ENCODE peak calls at places on chromosomes 7 and 10, in five cellular contexts. B is CD8-positive, alpha-beta T cell; T is prostate gland; E is right lobe of liver; W is ovary. O is an unnamed sample.
A peak's percentile ranks its signal among the peaks of the same experiment; 100 is the strongest.

GRCh38 chr7:49102413-49102812 is 178.1 kb downstream of the CDC14C start:
- DNase-seq in B (no peak), T (no peak), E (no peak), W (no peak), O (no peak)

GRCh38 chr10:5746197-5746596 is 61.6 kb downstream of the TASOR2 start:
- DNase-seq in T (no peak), B (no peak), W (no peak), E (no peak), O (no peak)

GRCh38 chr7:93046641-93047040 is 71.1 kb downstream of the SAMD9 start:
- DNase-seq in E (no peak), T (no peak), B (no peak), W (no peak), O (no peak)

GRCh38 chr10:85612833-85613232 is 753.8 kb downstream of the GRID1 start:
- DNase-seq in E (no peak), B (no peak), T (no peak), W (no peak), O (no peak)

GRCh38 chr10:29151011-29151410 is 137.9 kb upstream of the LYZL1 start:
- DNase-seq in W (no peak), B (no peak), T (no peak), E (no peak), O (no peak)

GRCh38 chr10:124678566-124679240 is 65.5 kb downstream of the FAM53B start:
- DNase-seq in B (peak; percentile 34), E (no peak), T (no peak), W (no peak), O (no peak)

GRCh38 chr7:81447351-81447952 is 322.4 kb downstream of the HGF start:
- DNase-seq in T (peak; percentile 38), E (no peak), W (no peak), B (no peak), O (peak; percentile 15)

GRCh38 chr10:4069491-4069890 is 284.5 kb upstream of the KLF6 start:
- DNase-seq in T (no peak), B (no peak), W (no peak), E (no peak), O (peak; percentile 20)

GRCh38 chr10:120318862-120319261 is 138.2 kb upstream of the PLPP4 start:
- DNase-seq in B (no peak), E (no peak), W (no peak), T (no peak), O (no peak)

GRCh38 chr7:32036557-32036956 is 33.6 kb downstream of the PDE1C start:
- DNase-seq in T (no peak), B (no peak), E (no peak), W (no peak), O (no peak)

GRCh38 chr7:68700414-68700813 is 897.9 kb upstream of the AUTS2 start:
- DNase-seq in W (no peak), B (no peak), T (no peak), E (no peak), O (no peak)

GRCh38 chr7:94368371-94368791 is 26.3 kb upstream of the COL1A2 start:
- DNase-seq in T (no peak), B (no peak), W (no peak), E (no peak), O (peak; percentile 76)

GRCh38 chr10:28833313-28833712 is 156.0 kb downstream of the BAMBI start:
- DNase-seq in B (no peak), W (no peak), E (no peak), T (no peak), O (no peak)

GRCh38 chr7:4830176-4830575 is 31.7 kb downstream of the PAPOLB start:
- DNase-seq in B (peak; percentile 40), T (no peak), E (no peak), W (no peak), O (peak; percentile 20)

GRCh38 chr10:128062837-128063563 is 63.2 kb downstream of the MKI67 start:
- DNase-seq in E (peak; percentile 55), T (no peak), W (no peak), B (peak; percentile 42), O (no peak)

GRCh38 chr7:36723951-36724664 is at the start of gene AOAH:
- DNase-seq in W (no peak), T (no peak), B (peak; percentile 70), E (peak; percentile 66), O (no peak)

GRCh38 chr10:123537188-123537961 is 128.8 kb upstream of the GPR26 start:
- DNase-seq in B (no peak), W (no peak), T (no peak), E (no peak), O (no peak)

GRCh38 chr7:155555116-155555695 is 8.8 kb upstream of the CNPY1 start:
- DNase-seq in B (no peak), W (no peak), E (no peak), T (no peak), O (no peak)

GRCh38 chr7:66167773-66168367 is 37.3 kb upstream of the TPST1 start:
- DNase-seq in E (no peak), W (no peak), B (no peak), T (no peak), O (peak; percentile 88)

GRCh38 chr7:27182861-27183681 is 2.0 kb downstream of the HOXA11 start:
- DNase-seq in B (no peak), T (no peak), E (peak; percentile 38), W (no peak), O (no peak)

GRCh38 chr7:123499211-123499968 is 35.0 kb downstream of the IQUB start:
- DNase-seq in E (no peak), B (no peak), W (no peak), T (no peak), O (no peak)

GRCh38 chr10:132591166-132591971 is 53.8 kb downstream of the INPP5A start:
- DNase-seq in W (no peak), B (no peak), E (peak; percentile 84), T (peak; percentile 81), O (no peak)

GRCh38 chr10:133206311-133207040 is 23.5 kb upstream of the UTF1 start:
- DNase-seq in B (no peak), T (no peak), E (no peak), W (no peak), O (no peak)

GRCh38 chr7:143507534-143507933 is 29.9 kb downstream of the TAS2R41 start:
- DNase-seq in W (no peak), B (no peak), E (no peak), T (no peak), O (no peak)

GRCh38 chr7:151598045-151598444 is 78.3 kb upstream of the RHEB start:
- DNase-seq in W (no peak), B (no peak), E (no peak), T (no peak), O (peak; percentile 73)

GRCh38 chr7:30433082-30433481 is 45.5 kb downstream of the NOD1 start:
- DNase-seq in E (peak; percentile 72), W (peak; percentile 56), B (no peak), T (peak; percentile 62), O (peak; percentile 27)

GRCh38 chr7:130733866-130734524 is at the start of gene KLF14:
- DNase-seq in B (no peak), E (no peak), T (no peak), W (peak; percentile 31), O (no peak)

GRCh38 chr7:27212587-27213149 is 12.8 kb upstream of the HOXA13 start:
- DNase-seq in T (no peak), W (no peak), E (no peak), B (no peak), O (no peak)

GRCh38 chr7:131109757-131110293 is 217.9 kb upstream of the MKLN1 start:
- DNase-seq in T (peak; percentile 68), B (peak; percentile 62), E (peak; percentile 77), W (peak; percentile 75), O (no peak)

GRCh38 chr7:16615234-16615633 is 30.3 kb downstream of the ANKMY2 start:
- DNase-seq in E (no peak), B (no peak), W (no peak), T (no peak), O (no peak)

GRCh38 chr10:16439294-16439693 is 2.5 kb downstream of the PTER start:
- DNase-seq in E (no peak), T (no peak), B (no peak), W (no peak), O (no peak)

GRCh38 chr10:16440396-16441105 is 3.7 kb downstream of the PTER start:
- DNase-seq in E (peak; percentile 64), W (no peak), B (no peak), T (peak; percentile 34), O (no peak)

GRCh38 chr10:16436758-16437539 is at the start of gene PTER:
- DNase-seq in E (peak; percentile 100), B (peak; percentile 96), T (peak; percentile 96), W (peak; percentile 80), O (peak; percentile 73)

GRCh38 chr10:16437540-16437894 is 707 bp downstream of the PTER start:
- DNase-seq in E (no peak), W (no peak), B (no peak), T (no peak), O (no peak)

DNA sequence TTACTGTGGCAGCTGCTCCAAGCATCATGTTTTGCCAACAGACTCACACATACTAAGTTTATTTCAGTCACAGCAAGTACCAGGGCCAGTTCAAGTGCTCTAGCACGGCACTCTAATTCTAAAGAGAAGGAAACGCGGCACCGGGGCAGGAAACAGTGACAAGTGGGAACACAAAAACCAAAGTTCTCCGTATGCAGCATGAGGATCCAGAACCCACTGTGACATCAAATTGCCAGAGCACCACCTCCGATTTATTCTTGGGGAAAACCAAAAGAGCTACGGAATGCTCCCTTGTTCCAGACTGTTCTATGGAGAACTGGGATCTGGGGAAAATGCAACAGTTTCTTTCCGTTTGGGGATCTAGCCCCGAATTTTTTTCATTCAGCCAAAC is 448 bp upstream of the PTER start:
- DNase-seq in T (no peak), E (no peak), W (no peak), B (no peak), O (no peak)
- H3K27ac ChIP-seq in T (peak overlapping the region; percentile 65), E (peak overlapping the region; percentile 88), W (no peak overlapping the region), B (peak overlapping the region; percentile 17), O (no peak overlapping the region)

GRCh38 chr10:129513312-129513711 is 46.3 kb downstream of the MGMT start:
- DNase-seq in T (no peak), B (no peak), E (no peak), W (no peak), O (no peak)
- TF ChIP-seq CTCF in T (no peak), B (no peak), E (no peak), W (no peak), O (no peak)

DNA sequence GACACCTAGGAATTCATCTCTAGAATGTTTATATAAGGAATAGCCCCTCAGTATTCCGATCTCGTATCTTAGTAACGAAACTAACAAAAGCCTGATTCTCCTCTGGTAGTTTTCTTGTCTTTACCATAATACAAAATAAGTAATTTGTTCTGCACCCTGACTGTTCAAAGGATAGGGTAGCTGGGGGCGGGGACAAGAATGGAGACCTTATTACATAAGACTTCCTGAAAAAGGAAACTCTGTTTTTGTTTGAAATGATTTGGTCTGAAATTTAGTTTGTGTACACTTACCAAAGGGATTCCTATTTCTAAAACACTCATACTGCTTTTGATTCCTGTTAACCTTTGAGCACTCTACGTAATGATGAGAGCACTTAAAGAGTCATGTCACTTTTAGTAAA is 17.2 kb downstream of the IKZF1 start:
- DNase-seq in W (no peak), T (no peak), B (no peak), E (no peak), O (no peak)
- H3K27ac ChIP-seq in W (no peak overlapping the region), T (no peak overlapping the region), B (peak overlapping the region; percentile 63), E (no peak overlapping the region), O (no peak overlapping the region)

GRCh38 chr10:110597476-110597875 is 30.0 kb downstream of the SMC3 start:
- DNase-seq in E (no peak), W (no peak), T (no peak), B (no peak), O (no peak)

GRCh38 chr10:110600487-110601101 is 33.1 kb downstream of the SMC3 start:
- DNase-seq in B (no peak), T (no peak), E (no peak), W (no peak), O (peak; percentile 38)
- TF ChIP-seq CTCF in B (peak; percentile 47), T (no peak), E (peak; percentile 48), W (no peak), O (peak; percentile 54)

O was measured in AG04450.